ENCODE peak calls at places on chromosomes 3 and 15, in six cellular contexts. H is GM23338, L is SK-N-SH, C is A549, D is HepG2, J is HCT116. U is an unnamed sample.

GRCh38 chr3:53661480-53661879 is 167.1 kb downstream of the CACNA1D start:
- DNase-seq in J (no peak), D (no peak), H (no peak), L (no peak), C (no peak), U (no peak)

GRCh38 chr3:33758874-33759273 is 39.6 kb upstream of the PDCD6IP start:
- DNase-seq in D (no peak), J (no peak), C (no peak), H (no peak), L (no peak), U (no peak)

GRCh38 chr3:107356706-107357105 is 20.5 kb upstream of the CCDC54 start:
- DNase-seq in H (no peak), L (no peak), D (no peak), C (no peak), J (no peak), U (no peak)

GRCh38 chr3:41350441-41350840 is 151.1 kb downstream of the CTNNB1 start:
- DNase-seq in J (no peak), L (no peak), C (no peak), D (no peak), H (no peak), U (no peak)

GRCh38 chr15:64915518-64916227 is 4.0 kb downstream of the ANKDD1A start:
- DNase-seq in H (peak), L (no peak), C (no peak), D (no peak), J (no peak), U (no peak)

GRCh38 chr3:105334138-105334882 is 32.4 kb upstream of the ALCAM start:
- DNase-seq in H (no peak), D (no peak), J (no peak), C (no peak), L (no peak), U (no peak)

GRCh38 chr3:12483364-12483763 is 916 bp upstream of the TSEN2 start:
- DNase-seq in L (no peak), C (no peak), H (no peak), D (no peak), J (no peak), U (no peak)

GRCh38 chr15:23602124-23602523 is 36.6 kb downstream of the MKRN3 start:
- DNase-seq in L (no peak), J (no peak), D (no peak), H (no peak), C (no peak), U (no peak)

GRCh38 chr15:85706779-85707518 is 87.8 kb downstream of the KLHL25 start:
- DNase-seq in J (no peak), C (no peak), L (no peak), H (no peak), D (no peak), U (no peak)
- H3K4me3 ChIP-seq in J (no peak), C (peak), L (peak), H (no peak), D (peak), U (no peak)

GRCh38 chr15:76328962-76329361 is 7.6 kb upstream of the ISL2 start:
- DNase-seq in C (peak), J (no peak), D (no peak), L (no peak), H (no peak), U (no peak)
- TF ChIP-seq REST in C (no peak), J (no peak), D (no peak), L (no peak), H (no peak), U (no peak)

DNA sequence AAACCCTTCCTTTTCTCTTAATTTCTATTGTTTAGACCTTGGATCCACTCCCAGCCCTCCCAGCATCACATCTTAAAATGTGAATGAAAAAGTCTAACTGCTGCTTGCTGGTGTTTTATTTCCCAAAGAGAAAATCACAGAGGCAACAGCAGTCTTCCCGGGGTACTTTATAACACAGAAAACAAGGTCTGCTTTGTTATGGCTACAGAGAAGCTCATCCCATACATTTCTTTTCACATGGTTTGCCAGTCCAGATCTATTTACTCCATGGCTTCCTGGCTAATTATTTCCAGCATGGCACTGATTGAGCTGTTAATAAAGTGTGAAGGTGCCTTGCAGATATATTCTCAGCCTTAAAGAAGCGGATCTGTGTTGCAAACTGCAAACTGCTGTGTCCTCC is 466.1 kb upstream of the CFAP20DC start:
- DNase-seq in D (no peak), L (no peak), J (no peak), H (no peak), C (no peak), U (no peak)
- H3K4me3 ChIP-seq in D (no peak), L (no peak), J (no peak), H (no peak), C (no peak), U (no peak)

GRCh38 chr3:64331605-64332004 is 106.3 kb upstream of the PRICKLE2 start:
- DNase-seq in C (no peak), D (no peak), J (no peak), H (no peak), L (no peak), U (no peak)
- TF ChIP-seq REST in C (no peak), D (no peak), J (no peak), H (no peak), L (no peak), U (no peak)

GRCh38 chr3:16512435-16513140 is 911 bp downstream of the RFTN1 start:
- DNase-seq in J (no peak), L (peak), H (peak), D (no peak), C (no peak), U (no peak)

GRCh38 chr3:16511561-16512434 is 1.7 kb downstream of the RFTN1 start:
- DNase-seq in L (no peak), J (no peak), C (no peak), D (no peak), H (peak), U (no peak)

GRCh38 chr3:16509721-16510619 is 3.5 kb downstream of the RFTN1 start:
- DNase-seq in D (no peak), C (no peak), J (no peak), H (no peak), L (no peak), U (no peak)

GRCh38 chr3:16508591-16508995 is 4.9 kb downstream of the RFTN1 start:
- DNase-seq in D (no peak), J (no peak), H (no peak), C (no peak), L (no peak), U (no peak)

DNA sequence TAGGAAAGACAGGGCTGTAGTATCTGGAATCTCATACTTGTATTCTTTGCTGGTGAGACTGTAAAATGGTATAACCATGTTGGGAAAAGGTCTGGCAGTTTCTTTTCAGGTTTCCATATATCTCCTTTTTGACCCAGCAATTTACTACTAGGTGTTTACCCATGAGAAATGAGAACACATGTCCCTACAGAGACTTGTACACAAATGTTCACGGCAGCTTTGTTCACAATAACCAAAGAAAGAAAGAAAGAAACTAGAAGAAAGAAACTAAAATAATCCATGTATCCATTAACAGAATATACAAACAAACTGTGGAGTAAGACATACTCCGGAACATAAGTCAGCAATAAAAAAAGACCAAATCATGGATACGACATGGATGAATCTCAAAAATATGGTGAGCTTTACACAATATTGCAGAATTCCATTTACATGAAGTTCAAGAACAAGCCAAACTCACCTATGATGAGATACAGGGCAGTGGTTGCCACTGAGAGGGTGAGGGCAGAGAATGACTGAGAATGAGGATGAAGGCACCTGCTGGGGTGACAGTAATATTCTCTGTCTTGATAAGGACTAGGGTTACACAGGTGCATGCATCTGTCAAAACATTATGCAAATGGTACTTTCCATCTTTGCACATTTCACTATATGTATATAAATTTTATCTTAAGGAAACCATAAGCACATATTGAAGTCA is 2.7 kb downstream of the RFTN1 start:
- DNase-seq in D (no peak), H (no peak), L (no peak), J (no peak), C (no peak), U (no peak)
- H3K4me3 ChIP-seq in D (no peak), H (no peak), L (peak), J (no peak), C (no peak), U (no peak)

GRCh38 chr3:46642971-46643370 is 30.6 kb downstream of the FAM240A start:
- DNase-seq in D (no peak), H (no peak), C (no peak), L (no peak), J (no peak), U (no peak)

GRCh38 chr3:46643701-46644100 is 31.4 kb downstream of the FAM240A start:
- DNase-seq in H (no peak), L (no peak), C (no peak), J (no peak), D (no peak), U (no peak)

GRCh38 chr3:46648096-46648495 is 35.8 kb downstream of the FAM240A start:
- DNase-seq in D (no peak), J (no peak), C (no peak), H (no peak), L (no peak), U (no peak)

GRCh38 chr3:46649436-46649835 is 37.1 kb downstream of the FAM240A start:
- DNase-seq in J (no peak), D (no peak), L (no peak), H (no peak), C (no peak), U (no peak)

DNA sequence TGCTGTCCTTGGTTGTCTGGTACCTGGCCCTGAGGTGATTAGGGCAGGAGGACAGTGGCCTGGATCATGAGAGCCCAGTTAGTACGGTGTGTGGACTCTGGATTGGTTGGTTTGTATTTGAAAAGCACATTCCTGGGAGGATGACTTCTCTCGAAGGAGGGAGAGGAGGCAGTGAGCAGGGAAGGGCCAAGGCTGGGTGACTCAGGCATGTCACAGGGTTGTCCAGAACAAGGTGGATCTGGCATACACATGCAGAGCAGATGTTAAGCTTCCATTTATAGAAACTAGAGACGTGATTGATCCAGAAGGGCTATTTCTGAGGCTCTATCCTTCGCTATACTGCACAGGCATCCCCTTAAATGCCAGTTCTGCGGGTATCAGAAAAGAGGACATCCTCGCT is 34.4 kb downstream of the FAM240A start:
- DNase-seq in J (no peak), H (no peak), C (no peak), L (no peak), D (no peak), U (no peak)
- TF ChIP-seq REST in J (no peak), H (no peak), C (no peak), L (no peak), D (no peak), U (no peak)

GRCh38 chr3:175895731-175896130 is 1036.6 kb downstream of the NAALADL2 start:
- DNase-seq in C (no peak), L (no peak), J (no peak), H (no peak), D (no peak), U (no peak)
- H3K4me3 ChIP-seq in C (no peak), L (no peak), J (no peak), H (no peak), D (no peak), U (no peak)

DNA sequence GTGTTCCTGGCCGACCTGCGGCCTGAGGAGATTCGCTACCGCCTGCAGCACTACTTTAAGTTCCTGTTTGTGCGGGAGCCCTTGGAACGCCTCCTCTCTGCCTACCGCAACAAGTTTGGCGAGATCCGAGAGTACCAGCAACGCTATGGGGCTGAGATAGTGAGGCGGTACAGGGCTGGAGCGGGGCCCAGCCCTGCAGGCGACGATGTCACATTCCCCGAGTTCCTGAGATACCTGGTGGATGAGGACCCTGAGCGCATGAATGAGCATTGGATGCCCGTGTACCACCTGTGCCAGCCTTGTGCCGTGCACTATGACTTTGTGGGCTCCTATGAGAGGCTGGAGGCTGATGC is 970 bp downstream of the CHST14 start:
- DNase-seq in D (peak), C (no peak), H (peak), J (no peak), L (no peak), U (no peak)
- TF ChIP-seq REST in D (no peak), C (no peak), H (no peak), J (no peak), L (no peak), U (no peak)

GRCh38 chr3:6255229-6255628 is 605.7 kb upstream of the GRM7 start:
- DNase-seq in L (no peak), J (no peak), D (no peak), C (no peak), H (no peak), U (no peak)

GRCh38 chr3:6251612-6252011 is 609.3 kb upstream of the GRM7 start:
- DNase-seq in C (no peak), H (no peak), L (no peak), J (no peak), D (no peak), U (no peak)

GRCh38 chr3:6254490-6254889 is 606.4 kb upstream of the GRM7 start:
- DNase-seq in H (no peak), J (no peak), C (no peak), D (no peak), L (no peak), U (no peak)

GRCh38 chr3:6249679-6250078 is 611.2 kb upstream of the GRM7 start:
- DNase-seq in D (no peak), C (no peak), H (no peak), L (no peak), J (no peak), U (no peak)

GRCh38 chr3:6250167-6250566 is 610.7 kb upstream of the GRM7 start:
- DNase-seq in J (no peak), C (no peak), L (no peak), D (no peak), H (no peak), U (no peak)
- H3K4me3 ChIP-seq in J (no peak), C (no peak), L (no peak), D (no peak), H (no peak), U (no peak)

GRCh38 chr3:25453521-25454410 is 25.7 kb downstream of the RARB start:
- DNase-seq in C (no peak), H (no peak), D (no peak), J (no peak), L (peak), U (no peak)
- TF ChIP-seq REST in C (no peak), H (no peak), D (no peak), J (no peak), L (no peak), U (no peak)